ENCODE peak calls at places on chromosome 10, in five cellular contexts. G is smooth muscle cell of the brain vasculature, I is posterior cingulate gyrus, R is substantia nigra, W is activated T-cell treated with anti-CD3 and anti-CD28 coated beads for 4 hours. O is an unnamed sample.

GRCh38 chr10:72272689-72273409 is 875 bp upstream of the DDIT4 start:
- DNase-seq in R (peak; percentile 73), W (no peak), G (no peak), I (peak; percentile 91), O (no peak)

GRCh38 chr10:60096761-60097513 is 190.6 kb upstream of the CCDC6 start:
- DNase-seq in G (no peak), W (no peak), R (no peak), I (no peak), O (no peak)

GRCh38 chr10:133311570-133311969 is 2.9 kb downstream of the ZNF511 start:
- DNase-seq in W (no peak), R (no peak), I (no peak), G (no peak), O (no peak)

GRCh38 chr10:12500406-12501303 is 151.3 kb downstream of the CAMK1D start:
- DNase-seq in W (no peak), R (no peak), G (no peak), I (no peak), O (peak; percentile 73)

GRCh38 chr10:61028861-61029361 is 84.9 kb upstream of the RHOBTB1 start:
- DNase-seq in I (no peak), W (no peak), R (no peak), G (no peak), O (no peak)

GRCh38 chr10:350981-351501 is 215.8 kb downstream of the ZMYND11 start:
- DNase-seq in I (no peak), W (no peak), R (no peak), G (no peak), O (no peak)

GRCh38 chr10:63157845-63158624 is 24.9 kb downstream of the NRBF2 start:
- DNase-seq in I (peak; percentile 22), G (peak; percentile 79), R (peak; percentile 28), W (peak; percentile 30), O (peak; percentile 68)

GRCh38 chr10:132290631-132291030 is 17.1 kb downstream of the STK32C start:
- DNase-seq in I (no peak), G (no peak), R (no peak), W (no peak), O (no peak)

GRCh38 chr10:129863231-129863663 is 100.8 kb downstream of the EBF3 start:
- DNase-seq in G (no peak), I (no peak), W (no peak), R (no peak), O (no peak)

GRCh38 chr10:14698487-14699170 is 76.1 kb downstream of the FAM107B start:
- DNase-seq in G (no peak), I (no peak), R (no peak), W (no peak), O (no peak)

GRCh38 chr10:104085801-104086400 is at the start of gene COL17A1:
- DNase-seq in G (no peak), R (no peak), W (no peak), I (no peak), O (no peak)

GRCh38 chr10:78717200-78717599 is 351.6 kb upstream of the ZMIZ1 start:
- DNase-seq in R (no peak), W (no peak), I (no peak), G (no peak), O (no peak)

GRCh38 chr10:35178305-35178704 is 51.7 kb downstream of the CREM start:
- DNase-seq in W (no peak), R (no peak), G (no peak), I (no peak), O (no peak)

GRCh38 chr10:133258818-133259602 is 17.7 kb downstream of the ADAM8 start:
- DNase-seq in I (peak; percentile 36), G (peak; percentile 88), R (peak; percentile 34), W (peak; percentile 78), O (peak; percentile 64)

GRCh38 chr10:25017247-25017590 is 807 bp downstream of the THNSL1 start:
- DNase-seq in G (peak; percentile 7), I (peak; percentile 12), R (peak; percentile 13), W (peak; percentile 10), O (no peak)

GRCh38 chr10:96306516-96306915 is 2.3 kb downstream of the DNTT start:
- DNase-seq in G (no peak), R (no peak), W (no peak), I (peak; percentile 53), O (no peak)

GRCh38 chr10:21516270-21517131 is 9.0 kb downstream of the SKIDA1 start:
- DNase-seq in R (no peak), I (peak; percentile 70), G (no peak), W (no peak), O (no peak)

GRCh38 chr10:95906675-95907453 is 911 bp upstream of the CC2D2B start:
- DNase-seq in R (no peak), W (peak; percentile 7), G (peak; percentile 29), I (peak; percentile 42), O (no peak)

GRCh38 chr10:123648595-123648994 is 17.6 kb upstream of the GPR26 start:
- DNase-seq in R (no peak), W (no peak), I (no peak), G (no peak), O (no peak)

GRCh38 chr10:100828744-100829102 is 83.3 kb downstream of the PAX2 start:
- DNase-seq in W (no peak), G (no peak), R (no peak), I (no peak), O (no peak)

GRCh38 chr10:132548106-132548823 is 10.7 kb downstream of the INPP5A start:
- DNase-seq in W (no peak), R (no peak), G (no peak), I (no peak), O (no peak)

GRCh38 chr10:22325272-22325947 is 4.5 kb downstream of the BMI1 start:
- DNase-seq in G (no peak), I (peak; percentile 50), W (peak; percentile 40), R (peak; percentile 42), O (no peak)

GRCh38 chr10:62177111-62177510 is 91.5 kb downstream of the RTKN2 start:
- DNase-seq in W (no peak), G (no peak), I (no peak), R (no peak), O (no peak)

GRCh38 chr10:112512294-112512693 is 65.3 kb downstream of the VTI1A start:
- DNase-seq in G (no peak), R (no peak), I (no peak), W (no peak), O (no peak)

GRCh38 chr10:113273151-113273876 is 279.5 kb upstream of the HABP2 start:
- DNase-seq in G (no peak), I (peak; percentile 58), R (peak; percentile 24), W (no peak), O (no peak)

GRCh38 chr10:47381427-47382379 is 2.4 kb downstream of the ZNF488 start:
- DNase-seq in G (no peak), W (no peak), I (no peak), R (no peak), O (no peak)

GRCh38 chr10:50432610-50433009 is 181.3 kb upstream of the ASAH2 start:
- DNase-seq in W (no peak), R (no peak), I (no peak), G (no peak), O (no peak)

GRCh38 chr10:1659221-1659791 is 78.0 kb downstream of the ADARB2 start:
- DNase-seq in G (no peak), I (no peak), R (no peak), W (no peak), O (no peak)

GRCh38 chr10:14707441-14707840 is 67.3 kb downstream of the FAM107B start:
- DNase-seq in G (no peak), R (no peak), W (no peak), I (no peak), O (no peak)